ENCODE peak calls at places on chromosomes 2 and 18, in nine cellular contexts. One of them, this sample, is unnamed.

GRCh38 chr2:223060201-223060825 is 8.3 kb downstream of the KCNE4 start:
- DNase-seq in fibroblast of gingiva: no peak
- DNase-seq in GM13976: no peak
- DNase-seq in H4: no peak
- DNase-seq in HT1080: no peak
- DNase-seq in kidney epithelial cell: no peak
- DNase-seq in nucleus accumbens: no peak
- DNase-seq in mucosa of descending colon: no peak
- DNase-seq in GM20000: no peak
- DNase-seq in this sample: no peak

GRCh38 chr2:193542762-193543161 is 1348.0 kb upstream of the TMEFF2 start:
- DNase-seq in fibroblast of gingiva: no peak
- DNase-seq in GM13976: no peak
- DNase-seq in H4: no peak
- DNase-seq in HT1080: no peak
- DNase-seq in kidney epithelial cell: no peak
- DNase-seq in nucleus accumbens: no peak
- DNase-seq in mucosa of descending colon: no peak
- DNase-seq in GM20000: no peak
- DNase-seq in this sample: no peak

GRCh38 chr18:11995445-11996189 is 14.3 kb downstream of the IMPA2 start:
- DNase-seq in fibroblast of gingiva: peak
- DNase-seq in GM13976: peak
- DNase-seq in H4: peak
- DNase-seq in HT1080: peak
- DNase-seq in kidney epithelial cell: no peak
- DNase-seq in nucleus accumbens: no peak
- DNase-seq in mucosa of descending colon: peak
- DNase-seq in GM20000: peak
- DNase-seq in this sample: no peak

GRCh38 chr18:49658871-49659378 is 97.1 kb downstream of the LIPG start:
- DNase-seq in fibroblast of gingiva: no peak
- DNase-seq in GM13976: no peak
- DNase-seq in H4: no peak
- DNase-seq in HT1080: no peak
- DNase-seq in kidney epithelial cell: no peak
- DNase-seq in nucleus accumbens: no peak
- DNase-seq in mucosa of descending colon: no peak
- DNase-seq in GM20000: no peak
- DNase-seq in this sample: no peak

GRCh38 chr2:20675701-20676352 is 8.9 kb downstream of the GDF7 start:
- DNase-seq in fibroblast of gingiva: no peak
- DNase-seq in GM13976: peak
- DNase-seq in H4: peak
- DNase-seq in HT1080: no peak
- DNase-seq in kidney epithelial cell: no peak
- DNase-seq in nucleus accumbens: no peak
- DNase-seq in mucosa of descending colon: peak
- DNase-seq in GM20000: no peak
- DNase-seq in this sample: no peak

GRCh38 chr2:195202163-195202845 is 454.7 kb upstream of the SLC39A10 start:
- DNase-seq in fibroblast of gingiva: no peak
- DNase-seq in GM13976: no peak
- DNase-seq in H4: peak
- DNase-seq in HT1080: peak
- DNase-seq in kidney epithelial cell: no peak
- DNase-seq in nucleus accumbens: no peak
- DNase-seq in mucosa of descending colon: no peak
- DNase-seq in GM20000: no peak
- DNase-seq in this sample: no peak

GRCh38 chr2:53397085-53397484 is 370.5 kb upstream of the CHAC2 start:
- DNase-seq in fibroblast of gingiva: no peak
- DNase-seq in GM13976: no peak
- DNase-seq in H4: no peak
- DNase-seq in HT1080: no peak
- DNase-seq in kidney epithelial cell: no peak
- DNase-seq in nucleus accumbens: no peak
- DNase-seq in mucosa of descending colon: no peak
- DNase-seq in GM20000: no peak
- DNase-seq in this sample: no peak

GRCh38 chr2:152050345-152050744 is 48.5 kb downstream of the CACNB4 start:
- DNase-seq in fibroblast of gingiva: no peak
- DNase-seq in GM13976: no peak
- DNase-seq in H4: no peak
- DNase-seq in HT1080: no peak
- DNase-seq in kidney epithelial cell: no peak
- DNase-seq in nucleus accumbens: no peak
- DNase-seq in mucosa of descending colon: no peak
- DNase-seq in GM20000: no peak
- DNase-seq in this sample: no peak

GRCh38 chr2:71620116-71620515 is 166.8 kb downstream of the DYSF start:
- DNase-seq in fibroblast of gingiva: no peak
- DNase-seq in GM13976: no peak
- DNase-seq in H4: no peak
- DNase-seq in HT1080: no peak
- DNase-seq in kidney epithelial cell: no peak
- DNase-seq in nucleus accumbens: no peak
- DNase-seq in mucosa of descending colon: peak
- DNase-seq in GM20000: no peak
- DNase-seq in this sample: no peak

GRCh38 chr2:227079726-227080125 is 84.3 kb downstream of the COL4A4 start:
- DNase-seq in fibroblast of gingiva: no peak
- DNase-seq in GM13976: no peak
- DNase-seq in H4: no peak
- DNase-seq in HT1080: no peak
- DNase-seq in kidney epithelial cell: no peak
- DNase-seq in nucleus accumbens: no peak
- DNase-seq in mucosa of descending colon: no peak
- DNase-seq in GM20000: no peak
- DNase-seq in this sample: no peak

GRCh38 chr18:26091047-26091630 is 726 bp upstream of the SS18 start:
- DNase-seq in fibroblast of gingiva: no peak
- DNase-seq in GM13976: no peak
- DNase-seq in H4: peak
- DNase-seq in HT1080: no peak
- DNase-seq in kidney epithelial cell: no peak
- DNase-seq in nucleus accumbens: no peak
- DNase-seq in mucosa of descending colon: no peak
- DNase-seq in GM20000: peak
- DNase-seq in this sample: no peak

GRCh38 chr18:9643549-9643948 is 29.2 kb upstream of the PPP4R1 start:
- DNase-seq in fibroblast of gingiva: peak
- DNase-seq in GM13976: no peak
- DNase-seq in H4: peak
- DNase-seq in HT1080: peak
- DNase-seq in kidney epithelial cell: peak
- DNase-seq in nucleus accumbens: no peak
- DNase-seq in mucosa of descending colon: no peak
- DNase-seq in GM20000: no peak
- DNase-seq in this sample: no peak

GRCh38 chr2:169143998-169144397 is 74.6 kb downstream of the DHRS9 start:
- DNase-seq in fibroblast of gingiva: no peak
- DNase-seq in GM13976: no peak
- DNase-seq in H4: no peak
- DNase-seq in HT1080: no peak
- DNase-seq in kidney epithelial cell: no peak
- DNase-seq in nucleus accumbens: no peak
- DNase-seq in mucosa of descending colon: no peak
- DNase-seq in GM20000: no peak
- DNase-seq in this sample: no peak

GRCh38 chr2:12738112-12738485 is 21.4 kb downstream of the TRIB2 start:
- DNase-seq in fibroblast of gingiva: no peak
- DNase-seq in GM13976: peak
- DNase-seq in H4: no peak
- DNase-seq in HT1080: peak
- DNase-seq in kidney epithelial cell: no peak
- DNase-seq in nucleus accumbens: no peak
- DNase-seq in mucosa of descending colon: no peak
- DNase-seq in GM20000: no peak
- DNase-seq in this sample: no peak

GRCh38 chr2:69731575-69731974 is 10.4 kb upstream of the ANXA4 start:
- DNase-seq in fibroblast of gingiva: no peak
- DNase-seq in GM13976: no peak
- DNase-seq in H4: no peak
- DNase-seq in HT1080: no peak
- DNase-seq in kidney epithelial cell: no peak
- DNase-seq in nucleus accumbens: no peak
- DNase-seq in mucosa of descending colon: no peak
- DNase-seq in GM20000: no peak
- DNase-seq in this sample: no peak

GRCh38 chr2:109054865-109055264 is 65.8 kb upstream of the EDAR start:
- DNase-seq in fibroblast of gingiva: no peak
- DNase-seq in GM13976: no peak
- DNase-seq in H4: no peak
- DNase-seq in HT1080: no peak
- DNase-seq in kidney epithelial cell: no peak
- DNase-seq in nucleus accumbens: no peak
- DNase-seq in mucosa of descending colon: no peak
- DNase-seq in GM20000: no peak
- DNase-seq in this sample: no peak

GRCh38 chr2:43152186-43152585 is 74.2 kb downstream of the ZFP36L2 start:
- DNase-seq in fibroblast of gingiva: no peak
- DNase-seq in GM13976: no peak
- DNase-seq in H4: no peak
- DNase-seq in HT1080: no peak
- DNase-seq in kidney epithelial cell: no peak
- DNase-seq in nucleus accumbens: no peak
- DNase-seq in mucosa of descending colon: no peak
- DNase-seq in GM20000: no peak
- DNase-seq in this sample: no peak

GRCh38 chr2:2960817-2961216 is 416.8 kb downstream of the EIPR1 start:
- DNase-seq in fibroblast of gingiva: no peak
- DNase-seq in GM13976: no peak
- DNase-seq in H4: no peak
- DNase-seq in HT1080: no peak
- DNase-seq in kidney epithelial cell: no peak
- DNase-seq in nucleus accumbens: no peak
- DNase-seq in mucosa of descending colon: no peak
- DNase-seq in GM20000: no peak
- DNase-seq in this sample: no peak

GRCh38 chr2:241629762-241630435 is 7.1 kb downstream of the THAP4 start:
- DNase-seq in fibroblast of gingiva: no peak
- DNase-seq in GM13976: no peak
- DNase-seq in H4: no peak
- DNase-seq in HT1080: no peak
- DNase-seq in kidney epithelial cell: peak
- DNase-seq in nucleus accumbens: no peak
- DNase-seq in mucosa of descending colon: no peak
- DNase-seq in GM20000: no peak
- DNase-seq in this sample: no peak

GRCh38 chr2:241788572-241788971 is 11.9 kb downstream of the GAL3ST2 start:
- DNase-seq in fibroblast of gingiva: no peak
- DNase-seq in GM13976: peak
- DNase-seq in H4: no peak
- DNase-seq in HT1080: peak
- DNase-seq in kidney epithelial cell: no peak
- DNase-seq in nucleus accumbens: no peak
- DNase-seq in mucosa of descending colon: peak
- DNase-seq in GM20000: peak
- DNase-seq in this sample: no peak

GRCh38 chr2:8643238-8643995 is 38.4 kb upstream of the ID2 start:
- DNase-seq in fibroblast of gingiva: no peak
- DNase-seq in GM13976: no peak
- DNase-seq in H4: no peak
- DNase-seq in HT1080: no peak
- DNase-seq in kidney epithelial cell: no peak
- DNase-seq in nucleus accumbens: no peak
- DNase-seq in mucosa of descending colon: no peak
- DNase-seq in GM20000: no peak
- DNase-seq in this sample: no peak

GRCh38 chr2:108583903-108584520 is 49.7 kb downstream of the LIMS1 start:
- DNase-seq in fibroblast of gingiva: peak
- DNase-seq in GM13976: peak
- DNase-seq in H4: peak
- DNase-seq in HT1080: peak
- DNase-seq in kidney epithelial cell: no peak
- DNase-seq in nucleus accumbens: peak
- DNase-seq in mucosa of descending colon: no peak
- DNase-seq in GM20000: peak
- DNase-seq in this sample: no peak

GRCh38 chr2:240635998-240636547 is 10.8 kb downstream of the GPR35 start:
- DNase-seq in fibroblast of gingiva: no peak
- DNase-seq in GM13976: no peak
- DNase-seq in H4: no peak
- DNase-seq in HT1080: no peak
- DNase-seq in kidney epithelial cell: no peak
- DNase-seq in nucleus accumbens: no peak
- DNase-seq in mucosa of descending colon: peak
- DNase-seq in GM20000: no peak
- DNase-seq in this sample: no peak